ENCODE peak calls at places on chromosomes 7 and 10, in four cellular contexts. Y is effector CD8-positive, alpha-beta T cell; K is fibroblast of pulmonary artery; T is IMR-90. D is an unnamed sample.

GRCh38 chr7:70785427-70785826 is 346.5 kb upstream of the GALNT17 start:
- DNase-seq in T (no peak), Y (no peak), K (no peak), D (no peak)

GRCh38 chr10:72245949-72246525 is 27.7 kb upstream of the DDIT4 start:
- DNase-seq in T (no peak), Y (no peak), K (peak; percentile 55), D (no peak)

GRCh38 chr7:101782886-101783285 is 34.5 kb upstream of the CUX1 start:
- DNase-seq in Y (no peak), T (no peak), K (no peak), D (no peak)

GRCh38 chr7:26284995-26285632 is 6.5 kb upstream of the SNX10 start:
- DNase-seq in T (no peak), Y (no peak), K (no peak), D (no peak)

GRCh38 chr7:46909601-46910051 is 672.3 kb downstream of the TNS3 start:
- DNase-seq in Y (no peak), T (peak; percentile 70), K (peak; percentile 47), D (no peak)

GRCh38 chr10:123704812-123705211 is 38.7 kb downstream of the GPR26 start:
- DNase-seq in K (no peak), T (no peak), Y (no peak), D (no peak)

GRCh38 chr10:6342091-6342490 is 139.4 kb downstream of the PFKFB3 start:
- DNase-seq in T (no peak), Y (no peak), K (no peak), D (no peak)

GRCh38 chr10:1526427-1527055 is 210.8 kb downstream of the ADARB2 start:
- DNase-seq in T (no peak), Y (no peak), K (no peak), D (no peak)

GRCh38 chr7:34735526-34735925 is 77.5 kb downstream of the NPSR1 start:
- DNase-seq in T (no peak), K (no peak), Y (no peak), D (no peak)

GRCh38 chr7:151271699-151272355 is 23.3 kb upstream of the SMARCD3 start:
- DNase-seq in T (peak; percentile 40), K (peak; percentile 86), Y (no peak), D (no peak)

GRCh38 chr7:142496545-142496991 is 238.7 kb upstream of the PRSS58 start:
- DNase-seq in T (peak; percentile 54), K (peak; percentile 51), Y (no peak), D (no peak)

GRCh38 chr10:132703305-132704007 is 82.5 kb downstream of the NKX6-2 start:
- DNase-seq in T (no peak), Y (no peak), K (no peak), D (no peak)

GRCh38 chr7:139876622-139877283 is 47.7 kb downstream of the TBXAS1 start:
- DNase-seq in K (no peak), T (peak; percentile 21), Y (no peak), D (no peak)

GRCh38 chr7:2587713-2588112 is 28.9 kb downstream of the IQCE start:
- DNase-seq in K (no peak), T (no peak), Y (no peak), D (no peak)

GRCh38 chr7:91940171-91940570 is 491 bp upstream of the AKAP9 start:
- DNase-seq in Y (no peak), K (peak; percentile 11), T (no peak), D (no peak)

GRCh38 chr10:128843972-128844371 is 623.1 kb upstream of the MGMT start:
- DNase-seq in T (no peak), K (no peak), Y (no peak), D (no peak)

GRCh38 chr7:42219447-42219846 is 17.6 kb downstream of the GLI3 start:
- DNase-seq in Y (no peak), K (no peak), T (no peak), D (no peak)

GRCh38 chr7:141409911-141410329 is 141.3 kb upstream of the AGK start:
- DNase-seq in T (no peak), Y (no peak), K (no peak), D (no peak)

GRCh38 chr7:4842302-4843064 is 19.3 kb downstream of the PAPOLB start:
- DNase-seq in Y (no peak), T (peak; percentile 13), K (peak; percentile 71), D (no peak)

GRCh38 chr10:122019414-122019975 is 30.5 kb downstream of the TACC2 start:
- DNase-seq in K (no peak), Y (no peak), T (no peak), D (no peak)

GRCh38 chr10:86747796-86748581 is 8.4 kb upstream of the BMPR1A start:
- DNase-seq in Y (no peak), K (no peak), T (peak; percentile 61), D (no peak)

GRCh38 chr7:96903906-96904305 is 101.4 kb upstream of the DLX6 start:
- DNase-seq in K (no peak), T (no peak), Y (no peak), D (no peak)

GRCh38 chr7:157944734-157945291 is 608.0 kb downstream of the DNAJB6 start:
- DNase-seq in Y (no peak), K (no peak), T (no peak), D (no peak)

GRCh38 chr7:66859794-66860645 is 61.0 kb upstream of the TMEM248 start:
- DNase-seq in T (peak; percentile 42), K (no peak), Y (no peak), D (no peak)

GRCh38 chr7:158779061-158779992 is 50.0 kb downstream of the ESYT2 start:
- DNase-seq in Y (no peak), T (peak; percentile 25), K (no peak), D (no peak)

GRCh38 chr10:129369566-129369965 is 97.5 kb upstream of the MGMT start:
- DNase-seq in Y (no peak), T (no peak), K (no peak), D (no peak)

GRCh38 chr10:132466520-132467463 is 69.8 kb downstream of the PWWP2B start:
- DNase-seq in T (no peak), K (no peak), Y (no peak), D (no peak)

GRCh38 chr7:44978511-44979366 is at the start of gene MYO1G:
- DNase-seq in T (no peak), Y (peak; percentile 63), K (no peak), D (no peak)

GRCh38 chr10:7327885-7328284 is 82.9 kb downstream of the SFMBT2 start:
- DNase-seq in T (no peak), Y (no peak), K (no peak), D (no peak)

GRCh38 chr10:29482591-29483421 is 152.0 kb downstream of the SVIL start:
- DNase-seq in K (peak; percentile 63), T (peak; percentile 76), Y (no peak), D (no peak)

GRCh38 chr10:3803884-3804741 is 19.1 kb upstream of the KLF6 start:
- DNase-seq in T (peak; percentile 13), Y (peak; percentile 13), K (peak; percentile 63), D (no peak)

GRCh38 chr7:43656997-43657396 is 72.3 kb downstream of the COA1 start:
- DNase-seq in T (no peak), Y (no peak), K (no peak), D (no peak)

GRCh38 chr10:60343254-60343653 is 46.4 kb downstream of the ANK3 start:
- DNase-seq in K (peak; percentile 39), Y (no peak), T (peak; percentile 48), D (no peak)

GRCh38 chr10:79941585-79942210 is 7.2 kb downstream of the SFTPD start:
- DNase-seq in K (no peak), Y (no peak), T (no peak), D (no peak)

GRCh38 chr7:55895021-55895420 is 7.8 kb downstream of the ZNF713 start:
- DNase-seq in T (no peak), K (no peak), Y (no peak), D (no peak)

GRCh38 chr10:11720260-11720741 is 21.9 kb upstream of the ECHDC3 start:
- DNase-seq in Y (no peak), T (no peak), K (no peak), D (no peak)

GRCh38 chr7:70356324-70356797 is 758.1 kb downstream of the AUTS2 start:
- DNase-seq in K (no peak), T (no peak), Y (no peak), D (no peak)

GRCh38 chr10:69318997-69319727 is 40.9 kb downstream of the HK1 start:
- DNase-seq in T (peak; percentile 53), K (peak; percentile 68), Y (peak; percentile 58), D (no peak)

D was measured in mesothelial cell of epicardium.